ENCODE peak calls at places on chromosomes 2 and 18, in four cellular contexts. One of them, this sample, is unnamed.
A peak's percentile ranks its signal among the peaks of the same experiment; 100 is the strongest.

GRCh38 chr2:118853129-118853640 is 5.7 kb upstream of the EN1 start:
- DNase-seq in ovary: no peak
- DNase-seq in dorsolateral prefrontal cortex: no peak
- DNase-seq in heart left ventricle: no peak
- DNase-seq in this sample: no peak

GRCh38 chr2:220533485-220533884 is 906.1 kb downstream of the SLC4A3 start:
- DNase-seq in heart left ventricle: no peak
- DNase-seq in ovary: no peak
- DNase-seq in dorsolateral prefrontal cortex: no peak
- DNase-seq in this sample: no peak

GRCh38 chr2:38462121-38462634 is 85.1 kb upstream of the ATL2 start:
- DNase-seq in ovary: peak; percentile 73
- DNase-seq in heart left ventricle: no peak
- DNase-seq in dorsolateral prefrontal cortex: peak; percentile 45
- DNase-seq in this sample: no peak

GRCh38 chr2:1736997-1737480 is 7.3 kb downstream of the PXDN start:
- DNase-seq in ovary: no peak
- DNase-seq in heart left ventricle: no peak
- DNase-seq in dorsolateral prefrontal cortex: peak; percentile 19
- DNase-seq in this sample: peak; percentile 4

GRCh38 chr2:112465373-112465772 is 16.6 kb upstream of the TTL start:
- DNase-seq in heart left ventricle: no peak
- DNase-seq in ovary: no peak
- DNase-seq in dorsolateral prefrontal cortex: no peak
- DNase-seq in this sample: no peak

GRCh38 chr2:198168651-198169050 is 364.3 kb downstream of the PLCL1 start:
- DNase-seq in dorsolateral prefrontal cortex: no peak
- DNase-seq in heart left ventricle: no peak
- DNase-seq in ovary: no peak
- DNase-seq in this sample: no peak

GRCh38 chr2:68832161-68832869 is 38.9 kb downstream of the BMP10 start:
- DNase-seq in heart left ventricle: peak; percentile 82
- DNase-seq in dorsolateral prefrontal cortex: peak; percentile 52
- DNase-seq in ovary: peak; percentile 66
- DNase-seq in this sample: peak; percentile 44

GRCh38 chr18:79952996-79953559 is 1.6 kb upstream of the SLC66A2 start:
- DNase-seq in dorsolateral prefrontal cortex: no peak
- DNase-seq in ovary: no peak
- DNase-seq in heart left ventricle: no peak
- DNase-seq in this sample: peak; percentile 13

GRCh38 chr2:174692256-174692830 is 71.9 kb downstream of the CHRNA1 start:
- DNase-seq in heart left ventricle: no peak
- DNase-seq in ovary: no peak
- DNase-seq in dorsolateral prefrontal cortex: peak; percentile 84
- DNase-seq in this sample: no peak

GRCh38 chr2:9474361-9475117 is at the start of gene IAH1:
- DNase-seq in ovary: peak; percentile 66
- DNase-seq in dorsolateral prefrontal cortex: peak; percentile 60
- DNase-seq in heart left ventricle: peak; percentile 65
- DNase-seq in this sample: peak; percentile 69

GRCh38 chr18:23779696-23780303 is 90.5 kb downstream of the LAMA3 start:
- DNase-seq in heart left ventricle: no peak
- DNase-seq in dorsolateral prefrontal cortex: no peak
- DNase-seq in ovary: no peak
- DNase-seq in this sample: no peak

GRCh38 chr18:67132919-67133318 is 383.6 kb downstream of the DSEL start:
- DNase-seq in dorsolateral prefrontal cortex: no peak
- DNase-seq in ovary: no peak
- DNase-seq in heart left ventricle: no peak
- DNase-seq in this sample: no peak

GRCh38 chr2:9331704-9332103 is 91.6 kb downstream of the ITGB1BP1 start:
- DNase-seq in dorsolateral prefrontal cortex: no peak
- DNase-seq in heart left ventricle: no peak
- DNase-seq in ovary: no peak
- DNase-seq in this sample: no peak

GRCh38 chr2:207869784-207870778 is 100.4 kb upstream of the FZD5 start:
- DNase-seq in dorsolateral prefrontal cortex: no peak
- DNase-seq in ovary: no peak
- DNase-seq in heart left ventricle: no peak
- DNase-seq in this sample: no peak

GRCh38 chr2:50885948-50886347 is 146.0 kb downstream of the NRXN1 start:
- DNase-seq in heart left ventricle: no peak
- DNase-seq in dorsolateral prefrontal cortex: no peak
- DNase-seq in ovary: no peak
- DNase-seq in this sample: no peak

GRCh38 chr18:74522635-74523548 is 11.4 kb upstream of the CNDP1 start:
- DNase-seq in dorsolateral prefrontal cortex: peak; percentile 15
- DNase-seq in ovary: no peak
- DNase-seq in heart left ventricle: no peak
- DNase-seq in this sample: no peak

GRCh38 chr2:71716697-71717624 is 263.6 kb downstream of the DYSF start:
- DNase-seq in heart left ventricle: peak; percentile 97
- DNase-seq in ovary: peak; percentile 36
- DNase-seq in dorsolateral prefrontal cortex: no peak
- DNase-seq in this sample: peak; percentile 78

GRCh38 chr2:226483143-226483542 is 316.5 kb downstream of the IRS1 start:
- DNase-seq in heart left ventricle: no peak
- DNase-seq in dorsolateral prefrontal cortex: no peak
- DNase-seq in ovary: no peak
- DNase-seq in this sample: no peak

GRCh38 chr2:226726546-226726945 is 73.1 kb downstream of the IRS1 start:
- DNase-seq in ovary: no peak
- DNase-seq in heart left ventricle: no peak
- DNase-seq in dorsolateral prefrontal cortex: no peak
- DNase-seq in this sample: no peak

GRCh38 chr2:153875801-153876466 is 4.2 kb downstream of the GALNT13 start:
- DNase-seq in ovary: no peak
- DNase-seq in heart left ventricle: no peak
- DNase-seq in dorsolateral prefrontal cortex: no peak
- DNase-seq in this sample: no peak

GRCh38 chr2:146734042-146734715 is 1110.7 kb upstream of the ACVR2A start:
- DNase-seq in heart left ventricle: no peak
- DNase-seq in ovary: no peak
- DNase-seq in dorsolateral prefrontal cortex: no peak
- DNase-seq in this sample: no peak

GRCh38 chr2:229174794-229175529 is 96.1 kb downstream of the PID1 start:
- DNase-seq in dorsolateral prefrontal cortex: no peak
- DNase-seq in ovary: peak; percentile 22
- DNase-seq in heart left ventricle: peak; percentile 28
- DNase-seq in this sample: no peak

GRCh38 chr2:28436525-28437051 is 43.9 kb downstream of the FOSL2 start:
- DNase-seq in dorsolateral prefrontal cortex: no peak
- DNase-seq in ovary: no peak
- DNase-seq in heart left ventricle: no peak
- DNase-seq in this sample: no peak

GRCh38 chr2:26843041-26843440 is 4.9 kb upstream of the DPYSL5 start:
- DNase-seq in heart left ventricle: no peak
- DNase-seq in ovary: no peak
- DNase-seq in dorsolateral prefrontal cortex: no peak
- DNase-seq in this sample: no peak

GRCh38 chr2:6978991-6979390 is 61.8 kb downstream of the RNF144A start:
- DNase-seq in ovary: no peak
- DNase-seq in dorsolateral prefrontal cortex: no peak
- DNase-seq in heart left ventricle: no peak
- DNase-seq in this sample: no peak

DNA sequence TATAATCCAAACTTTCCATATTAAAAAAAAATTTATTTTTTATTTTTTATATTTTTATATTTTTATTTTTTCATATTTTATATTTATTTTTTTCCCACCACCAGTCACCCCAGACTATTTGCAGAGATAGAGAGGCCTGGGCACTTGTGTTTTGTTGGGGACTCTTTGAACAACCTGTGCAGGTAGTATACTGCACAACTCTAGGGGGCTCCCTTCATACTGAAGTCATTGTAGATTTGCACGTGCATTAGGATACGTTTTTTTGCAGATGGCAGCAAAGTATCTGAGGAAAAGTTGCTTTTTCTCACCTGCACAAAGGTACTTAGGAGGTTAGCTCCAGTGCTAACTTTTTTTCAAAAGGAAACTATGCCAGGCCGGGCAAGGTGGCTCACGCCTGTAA is 73.9 kb upstream of the TANC1 start:
- DNase-seq in ovary: no peak
- DNase-seq in heart left ventricle: no peak
- DNase-seq in dorsolateral prefrontal cortex: no peak
- DNase-seq in this sample: no peak
- TF ChIP-seq CTCF in ovary: no peak
- TF ChIP-seq CTCF in heart left ventricle: no peak
- TF ChIP-seq CTCF in dorsolateral prefrontal cortex: no peak
- TF ChIP-seq CTCF in this sample: no peak

DNA sequence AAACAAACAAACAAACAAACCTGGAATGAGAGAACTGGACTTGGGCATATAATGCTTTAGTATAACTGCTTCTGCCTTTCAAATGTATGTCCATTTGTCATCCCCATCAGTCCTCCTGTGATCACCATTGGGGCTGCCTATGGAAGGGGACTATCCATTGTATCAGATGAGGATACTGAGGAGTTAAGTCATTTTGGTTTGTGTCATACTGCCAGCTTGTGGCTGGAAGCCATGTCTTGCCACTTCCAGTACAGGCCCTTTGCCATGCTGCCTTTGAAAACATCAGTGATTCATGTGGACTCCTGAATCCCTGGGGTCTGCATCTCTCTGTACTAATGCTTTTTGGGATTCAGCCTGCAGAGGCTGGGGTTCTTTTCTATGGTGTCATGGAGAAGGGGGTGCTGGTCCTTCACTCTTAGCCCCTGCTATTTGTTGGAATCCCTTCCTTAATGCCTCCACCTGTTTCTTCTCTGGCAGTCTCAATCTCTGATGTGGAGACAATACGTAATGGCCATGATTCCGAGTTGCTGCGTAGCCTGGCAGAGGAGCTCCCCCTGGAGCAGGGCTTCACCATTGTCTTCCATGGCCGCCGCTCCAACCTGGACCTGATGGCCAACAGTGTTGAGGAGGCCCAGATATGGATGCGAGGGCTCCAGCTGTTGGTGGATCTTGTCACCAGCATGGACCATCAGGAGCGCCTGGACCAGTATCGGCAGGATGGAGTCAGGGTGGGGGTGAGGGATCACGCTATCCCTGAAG is 10.6 kb downstream of the PLCD4 start:
- DNase-seq in ovary: no peak
- DNase-seq in heart left ventricle: no peak
- DNase-seq in dorsolateral prefrontal cortex: no peak
- DNase-seq in this sample: no peak
- TF ChIP-seq CTCF in ovary: no peak
- TF ChIP-seq CTCF in heart left ventricle: no peak
- TF ChIP-seq CTCF in dorsolateral prefrontal cortex: no peak
- TF ChIP-seq CTCF in this sample: no peak

DNA sequence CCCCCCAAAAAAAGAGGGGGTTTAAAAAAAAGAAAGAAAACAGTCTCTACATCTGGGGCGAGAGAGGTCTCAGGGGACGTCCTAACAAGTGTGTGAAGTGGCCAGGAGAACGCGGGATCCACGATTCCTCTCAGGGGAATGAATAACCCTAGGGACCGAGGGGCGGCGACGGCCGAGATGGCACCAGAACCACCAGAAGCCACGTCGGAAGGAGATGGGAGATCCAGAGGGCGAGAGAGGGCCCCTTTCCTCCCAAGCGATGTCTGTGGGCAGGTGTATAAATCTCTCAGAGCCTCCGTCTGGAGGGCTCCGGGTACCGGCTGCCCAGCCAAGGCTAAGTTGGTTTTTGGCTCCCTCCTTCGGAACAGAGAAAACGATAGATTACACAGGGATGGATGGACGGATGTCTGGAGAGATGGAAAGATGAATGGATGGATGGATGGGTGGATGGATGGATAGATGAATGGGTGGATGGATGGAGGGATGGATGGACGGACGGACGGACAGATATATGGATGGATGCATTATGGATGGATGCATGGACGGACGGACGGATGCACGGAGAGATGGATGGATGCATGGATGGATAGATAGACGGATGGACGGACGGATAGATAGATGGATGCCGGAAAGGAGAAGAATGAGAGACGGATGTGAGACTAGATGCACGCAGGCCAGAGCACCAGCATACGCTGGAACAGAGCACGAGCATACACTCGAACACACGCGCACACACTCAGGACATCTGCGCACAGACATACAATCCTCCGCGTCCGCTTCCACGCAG is 1.6 kb downstream of the EPHA4 start:
- DNase-seq in dorsolateral prefrontal cortex: peak; percentile 38
- DNase-seq in ovary: peak; percentile 20
- DNase-seq in heart left ventricle: no peak
- DNase-seq in this sample: peak; percentile 50
- TF ChIP-seq CTCF in dorsolateral prefrontal cortex: no peak
- TF ChIP-seq CTCF in ovary: no peak
- TF ChIP-seq CTCF in heart left ventricle: no peak
- TF ChIP-seq CTCF in this sample: no peak

GRCh38 chr18:76689646-76690264 is 132.6 kb upstream of the ZNF236 start:
- DNase-seq in dorsolateral prefrontal cortex: no peak
- DNase-seq in heart left ventricle: no peak
- DNase-seq in ovary: no peak
- DNase-seq in this sample: no peak
- TF ChIP-seq CTCF in dorsolateral prefrontal cortex: peak; percentile 26
- TF ChIP-seq CTCF in heart left ventricle: no peak
- TF ChIP-seq CTCF in ovary: no peak
- TF ChIP-seq CTCF in this sample: no peak

GRCh38 chr18:55269632-55270031 is 310.4 kb upstream of the CCDC68 start:
- DNase-seq in dorsolateral prefrontal cortex: no peak
- DNase-seq in heart left ventricle: no peak
- DNase-seq in ovary: no peak
- DNase-seq in this sample: no peak

GRCh38 chr18:55280515-55280914 is 307.5 kb downstream of the TCF4 start:
- DNase-seq in ovary: peak; percentile 29
- DNase-seq in heart left ventricle: no peak
- DNase-seq in dorsolateral prefrontal cortex: no peak
- DNase-seq in this sample: no peak

GRCh38 chr18:55272510-55273243 is 313.4 kb upstream of the CCDC68 start:
- DNase-seq in dorsolateral prefrontal cortex: no peak
- DNase-seq in ovary: peak; percentile 56
- DNase-seq in heart left ventricle: no peak
- DNase-seq in this sample: no peak

GRCh38 chr18:55275042-55275897 is 312.7 kb downstream of the TCF4 start:
- DNase-seq in ovary: no peak
- DNase-seq in heart left ventricle: peak; percentile 35
- DNase-seq in dorsolateral prefrontal cortex: no peak
- DNase-seq in this sample: no peak
- TF ChIP-seq CTCF in ovary: no peak
- TF ChIP-seq CTCF in heart left ventricle: no peak
- TF ChIP-seq CTCF in dorsolateral prefrontal cortex: peak; percentile 20
- TF ChIP-seq CTCF in this sample: no peak

GRCh38 chr2:126244937-126245336 is 411.0 kb upstream of the GYPC start:
- DNase-seq in ovary: no peak
- DNase-seq in heart left ventricle: peak; percentile 29
- DNase-seq in dorsolateral prefrontal cortex: no peak
- DNase-seq in this sample: peak; percentile 83
- TF ChIP-seq CTCF in ovary: no peak
- TF ChIP-seq CTCF in heart left ventricle: peak; percentile 19
- TF ChIP-seq CTCF in dorsolateral prefrontal cortex: no peak
- TF ChIP-seq CTCF in this sample: no peak

GRCh38 chr2:57598552-57598951 is 448.1 kb upstream of the VRK2 start:
- DNase-seq in ovary: no peak
- DNase-seq in dorsolateral prefrontal cortex: no peak
- DNase-seq in heart left ventricle: no peak
- DNase-seq in this sample: no peak
- TF ChIP-seq CTCF in ovary: no peak
- TF ChIP-seq CTCF in dorsolateral prefrontal cortex: no peak
- TF ChIP-seq CTCF in heart left ventricle: no peak
- TF ChIP-seq CTCF in this sample: no peak